ENCODE peak calls at places on chromosomes 1 and 21, in six cellular contexts. E is WTC11, I is IMR-90, Z is endothelial cell, S is uterus, Q is psoas muscle. T is an unnamed sample.

GRCh38 chr1:233453433-233454200 is 126.1 kb downstream of the MAP3K21 start:
- DNase-seq in E (no peak), S (no peak), Z (no peak), Q (no peak), I (no peak), T (no peak)

GRCh38 chr1:113660053-113660452 is 99.2 kb downstream of the PHTF1 start:
- DNase-seq in I (no peak), E (no peak), S (no peak), Z (no peak), Q (no peak), T (no peak)

GRCh38 chr1:1677718-1678580 is 14.6 kb downstream of the SLC35E2B start:
- DNase-seq in S (no peak), Q (no peak), E (no peak), Z (peak), I (no peak), T (no peak)

GRCh38 chr1:110870721-110871388 is 2.1 kb upstream of the CD53 start:
- DNase-seq in Q (no peak), I (no peak), S (no peak), E (no peak), Z (no peak), T (no peak)

GRCh38 chr1:229094476-229095311 is 176.2 kb upstream of the RAB4A start:
- DNase-seq in Q (no peak), E (no peak), I (peak), Z (no peak), S (no peak), T (no peak)

GRCh38 chr21:25396135-25396711 is 211.1 kb downstream of the MRPL39 start:
- DNase-seq in Q (no peak), S (no peak), Z (no peak), I (no peak), E (no peak), T (no peak)

GRCh38 chr1:172417552-172417951 is 2.9 kb upstream of the C1orf105 start:
- DNase-seq in Z (no peak), Q (no peak), S (no peak), I (no peak), E (no peak), T (no peak)

GRCh38 chr1:206897175-206897574 is at the start of gene IL24:
- DNase-seq in S (no peak), E (no peak), Q (no peak), I (no peak), Z (no peak), T (no peak)

GRCh38 chr1:159197767-159198557 is 6.7 kb upstream of the ACKR1 start:
- DNase-seq in I (peak), S (peak), Z (peak), E (peak), Q (peak), T (peak)

GRCh38 chr1:181135815-181136737 is 47.6 kb downstream of the IER5 start:
- DNase-seq in S (no peak), I (peak), Q (no peak), E (no peak), Z (no peak), T (no peak)

GRCh38 chr1:203035111-203036000 is 9.1 kb downstream of the PPFIA4 start:
- DNase-seq in S (no peak), E (no peak), Q (peak), I (no peak), Z (no peak), T (peak)

GRCh38 chr1:81998165-81998564 is 197.4 kb downstream of the ADGRL2 start:
- DNase-seq in Q (no peak), S (no peak), E (no peak), I (no peak), Z (no peak), T (no peak)

GRCh38 chr1:115469703-115470476 is 131.8 kb upstream of the NGF start:
- DNase-seq in Q (peak), Z (peak), S (peak), E (peak), I (peak), T (peak)

GRCh38 chr1:45660336-45660735 is 26.0 kb downstream of the GPBP1L1 start:
- DNase-seq in S (no peak), E (no peak), I (no peak), Q (no peak), Z (no peak), T (no peak)

GRCh38 chr1:2288308-2288707 is 60.2 kb downstream of the SKI start:
- DNase-seq in I (no peak), S (no peak), Q (no peak), E (no peak), Z (no peak), T (no peak)

GRCh38 chr1:17772580-17773215 is 17.6 kb downstream of the ACTL8 start:
- DNase-seq in I (no peak), Z (no peak), E (no peak), Q (no peak), S (no peak), T (no peak)

GRCh38 chr1:40825430-40825778 is 36.8 kb downstream of the CITED4 start:
- DNase-seq in Z (peak), I (no peak), Q (no peak), E (no peak), S (no peak), T (peak)

GRCh38 chr1:57422271-57423134 is 1.4 kb downstream of the DAB1 start:
- DNase-seq in I (peak), S (no peak), Z (peak), Q (no peak), E (peak), T (peak)
- TF ChIP-seq CTCF in I (peak), S (no peak), Z (no peak), Q (no peak), E (no peak), T (no peak)

GRCh38 chr1:55214903-55215193 is 316 bp downstream of the USP24 start:
- DNase-seq in Z (peak), S (peak), I (peak), E (peak), Q (peak), T (peak)
- TF ChIP-seq CTCF in Z (no peak), S (no peak), I (no peak), E (no peak), Q (no peak), T (no peak)

GRCh38 chr21:39911286-39911685 is 44.0 kb downstream of the PCP4 start:
- DNase-seq in I (no peak), Z (no peak), E (peak), Q (no peak), S (no peak), T (no peak)
- TF ChIP-seq CTCF in I (no peak), Z (peak), E (no peak), Q (no peak), S (no peak), T (peak)

GRCh38 chr1:223556414-223557124 is 108.9 kb downstream of the CAPN8 start:
- DNase-seq in Z (peak), S (no peak), E (peak), I (peak), Q (peak), T (peak)
- TF ChIP-seq CTCF in Z (peak), S (no peak), E (peak), I (peak), Q (peak), T (peak)

T was measured in H9.